ENCODE peak calls at places on chromosome 17, in five cellular contexts. F, H, D, L and W are unnamed samples.

GRCh38 chr17:17036520-17036998 is 5.7 kb upstream of the MPRIP start:
- DNase-seq in F (no peak), H (no peak), D (no peak), L (no peak), W (no peak)

GRCh38 chr17:49363251-49363650 is 1.2 kb upstream of the ZNF652 start:
- DNase-seq in F (no peak), H (no peak), D (no peak), L (no peak), W (no peak)

GRCh38 chr17:45168991-45169752 is 7.5 kb downstream of the HEXIM2 start:
- DNase-seq in F (no peak), H (no peak), D (no peak), L (no peak), W (no peak)

GRCh38 chr17:72618018-72618509 is 474.4 kb downstream of the SLC39A11 start:
- DNase-seq in F (peak), H (peak), D (no peak), L (peak), W (no peak)

GRCh38 chr17:81396722-81397313 is 1.6 kb downstream of the BAHCC1 start:
- DNase-seq in F (peak), H (no peak), D (no peak), L (no peak), W (no peak)

GRCh38 chr17:63489291-63489690 is 12.4 kb downstream of the ACE start:
- DNase-seq in F (no peak), H (no peak), D (no peak), L (no peak), W (no peak)

GRCh38 chr17:44170135-44170498 is 387 bp upstream of the ASB16 start:
- DNase-seq in F (no peak), H (no peak), D (no peak), L (no peak), W (no peak)

GRCh38 chr17:3838206-3838605 is 7.8 kb downstream of the NCBP3 start:
- DNase-seq in F (no peak), H (no peak), D (no peak), L (peak), W (no peak)

GRCh38 chr17:28346199-28346580 is 10.6 kb downstream of the TNFAIP1 start:
- DNase-seq in F (peak), H (no peak), D (no peak), L (no peak), W (no peak)

GRCh38 chr17:973053-973452 is 6.5 kb downstream of the NXN start:
- DNase-seq in F (no peak), H (no peak), D (no peak), L (no peak), W (peak)

GRCh38 chr17:60398227-60398959 is 6.5 kb upstream of the USP32 start:
- DNase-seq in F (no peak), H (no peak), D (no peak), L (no peak), W (no peak)

GRCh38 chr17:79843917-79844815 is 4.9 kb upstream of the CBX4 start:
- DNase-seq in F (peak), H (no peak), D (peak), L (peak), W (no peak)

GRCh38 chr17:17822189-17822978 is 14.4 kb downstream of the SREBF1 start:
- DNase-seq in F (no peak), H (peak), D (peak), L (no peak), W (no peak)

GRCh38 chr17:36608794-36609497 is 7.6 kb downstream of the MRM1 start:
- DNase-seq in F (peak), H (no peak), D (peak), L (peak), W (no peak)

GRCh38 chr17:56867948-56868376 is 34.0 kb downstream of the DGKE start:
- DNase-seq in F (no peak), H (no peak), D (no peak), L (no peak), W (no peak)

GRCh38 chr17:3683054-3683511 is 12.9 kb downstream of the P2RX5 start:
- DNase-seq in F (peak), H (no peak), D (no peak), L (peak), W (no peak)

DNA sequence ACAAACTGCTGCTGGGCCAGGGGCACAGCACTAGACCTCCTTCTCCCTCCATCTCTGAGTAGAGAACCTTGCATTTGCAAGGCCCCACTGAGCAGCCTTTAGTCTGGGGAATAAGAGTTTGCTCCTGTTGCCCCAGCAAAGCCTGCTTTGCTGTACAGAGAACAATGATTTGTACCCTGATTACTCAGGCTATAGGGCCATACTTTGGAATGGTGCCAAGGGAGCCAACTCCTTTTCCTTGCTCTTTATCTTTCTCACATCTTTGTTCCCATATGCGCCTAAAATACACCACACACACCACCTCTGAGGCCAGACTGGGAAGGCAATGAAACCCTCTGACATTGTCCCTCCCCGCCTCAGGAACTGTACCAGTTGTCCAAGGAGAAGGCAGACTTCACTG is 21.2 kb downstream of the LIG3 start:
- DNase-seq in F (no peak), H (no peak), D (no peak), L (no peak), W (no peak)
- H3K27ac ChIP-seq in F (no peak), H (no peak), D (no peak), L (peak), W (no peak)

GRCh38 chr17:20908373-20909273 is 134.2 kb downstream of the USP22 start:
- DNase-seq in F (peak), H (peak), D (peak), L (peak), W (peak)
- H3K4me3 ChIP-seq in F (peak), H (peak), D (no peak), L (peak), W (peak)

GRCh38 chr17:48052956-48053757 is 5.0 kb downstream of the NFE2L1 start:
- DNase-seq in F (no peak), H (no peak), D (peak), L (peak), W (no peak)
- H3K27ac ChIP-seq in F (peak), H (peak), D (peak), L (peak), W (peak)

GRCh38 chr17:38967290-38967738 is at the start of gene FBXO47:
- DNase-seq in F (peak), H (peak), D (peak), L (peak), W (peak)

GRCh38 chr17:38969281-38969680 is 2.1 kb upstream of the FBXO47 start:
- DNase-seq in F (no peak), H (no peak), D (peak), L (no peak), W (no peak)

GRCh38 chr17:38970128-38970527 is 2.9 kb upstream of the FBXO47 start:
- DNase-seq in F (no peak), H (no peak), D (no peak), L (no peak), W (no peak)

GRCh38 chr17:38970804-38971203 is 3.6 kb upstream of the FBXO47 start:
- DNase-seq in F (no peak), H (no peak), D (no peak), L (no peak), W (no peak)
- H3K4me3 ChIP-seq in F (no peak), H (no peak), D (no peak), L (no peak), W (no peak)

GRCh38 chr17:29788045-29788444 is 142.0 kb downstream of the SSH2 start:
- DNase-seq in F (no peak), H (no peak), D (no peak), L (no peak), W (no peak)

GRCh38 chr17:29778936-29779811 is 150.9 kb downstream of the SSH2 start:
- DNase-seq in F (peak), H (peak), D (peak), L (peak), W (no peak)

GRCh38 chr17:29789186-29790170 is 140.6 kb downstream of the SSH2 start:
- DNase-seq in F (peak), H (no peak), D (no peak), L (no peak), W (no peak)

GRCh38 chr17:29782917-29783316 is 147.1 kb downstream of the SSH2 start:
- DNase-seq in F (no peak), H (no peak), D (no peak), L (no peak), W (no peak)

DNA sequence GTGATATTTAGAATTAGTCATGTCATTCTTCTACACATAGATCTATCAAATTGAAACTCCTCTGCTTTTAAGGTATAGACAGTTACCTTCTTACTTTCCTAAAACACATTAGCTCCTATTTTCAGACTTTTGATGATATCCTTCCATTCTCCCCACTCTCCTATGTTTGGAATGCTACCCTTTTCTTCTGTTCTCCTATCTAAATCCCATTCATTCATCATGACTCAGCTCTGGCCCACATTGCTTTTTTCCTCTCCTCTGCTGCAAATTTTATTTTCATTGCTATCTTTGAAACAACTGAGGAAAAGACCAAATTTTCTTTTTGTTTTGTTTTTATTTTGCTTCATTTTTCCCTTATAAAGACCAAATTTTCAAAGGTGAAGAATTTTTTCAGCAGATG is 145.4 kb downstream of the SSH2 start:
- DNase-seq in F (no peak), H (no peak), D (no peak), L (no peak), W (no peak)
- H3K27ac ChIP-seq in F (no peak), H (no peak), D (no peak), L (no peak), W (no peak)

DNA sequence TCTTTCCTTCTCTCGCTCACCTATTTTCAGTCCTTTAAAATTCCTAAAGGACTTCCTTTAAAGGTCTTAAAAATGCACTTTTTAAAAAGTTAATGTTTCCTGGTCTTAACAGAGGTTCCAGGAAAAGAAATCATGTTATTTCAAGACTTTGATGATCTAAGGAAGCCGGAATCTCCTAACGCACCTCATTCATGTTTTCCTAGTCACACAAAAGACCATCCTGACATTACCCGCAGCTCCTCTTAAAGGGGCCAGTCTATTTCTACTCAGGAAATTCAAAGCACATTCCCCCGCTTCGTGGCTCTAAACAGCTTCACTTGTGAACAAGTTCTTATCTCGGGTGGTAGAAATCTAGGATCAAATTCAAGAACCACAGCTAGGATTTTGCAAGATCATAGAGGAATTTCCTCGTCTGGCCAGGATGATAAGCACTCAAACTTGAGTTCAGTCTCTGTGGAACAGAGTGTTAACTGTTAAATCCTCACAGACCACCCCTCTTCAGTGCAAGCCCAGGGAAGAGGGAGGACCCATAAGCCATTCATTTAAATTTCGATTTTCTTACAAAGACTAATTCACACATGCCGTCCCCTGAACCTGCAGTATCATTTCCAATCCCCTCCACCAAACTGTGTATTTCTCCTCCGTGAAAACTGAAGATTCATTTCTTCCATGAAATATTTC is 137.1 kb upstream of the AXIN2 start:
- DNase-seq in F (peak), H (peak), D (no peak), L (no peak), W (no peak)
- H3K4me3 ChIP-seq in F (peak), H (no peak), D (no peak), L (no peak), W (no peak)

GRCh38 chr17:75843577-75844529 is at the start of gene UNC13D:
- DNase-seq in F (no peak), H (peak), D (peak), L (peak), W (peak)
- H3K27ac ChIP-seq in F (no peak), H (peak), D (peak), L (peak), W (peak)

DNA sequence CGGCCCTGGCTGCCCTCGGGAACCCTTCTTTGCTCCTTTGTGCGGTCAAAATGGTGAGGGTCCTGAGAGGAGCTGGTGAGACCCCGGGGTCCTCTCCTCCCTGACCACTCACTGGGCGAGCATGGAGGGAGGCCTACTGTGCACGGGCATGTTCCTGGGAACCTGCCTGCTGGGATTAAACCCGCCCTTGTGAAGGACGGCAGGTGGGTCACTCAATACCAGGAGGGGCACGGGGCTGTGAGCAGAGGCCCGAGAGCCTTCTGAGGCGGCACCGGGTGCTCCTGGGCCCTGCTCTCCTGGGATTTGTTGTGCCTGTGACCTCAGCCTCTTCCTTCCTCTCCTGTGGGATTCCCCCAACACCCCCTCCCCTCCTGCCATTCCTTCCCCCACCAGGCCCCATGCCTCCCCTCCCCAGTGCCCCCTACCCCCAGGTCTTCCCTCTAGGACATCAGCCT is 19.7 kb downstream of the METRNL start:
- DNase-seq in F (no peak), H (no peak), D (no peak), L (no peak), W (no peak)
- H3K4me3 ChIP-seq in F (no peak), H (no peak), D (no peak), L (peak), W (no peak)